ENCODE peak calls at places on chromosomes 13 and 19, in seven cellular contexts. C is GM23248, S is HCT116, K is PC-3, I is neural progenitor cell, M is MM.1S, E is hepatocyte. T is an unnamed sample.

GRCh38 chr13:94658926-94659649 is 53.3 kb downstream of the SOX21 start:
- DNase-seq in E (no peak), C (peak), K (peak), M (no peak), S (no peak), I (no peak), T (no peak)

GRCh38 chr19:30596268-30596667 is 224.1 kb downstream of the ZNF536 start:
- DNase-seq in S (no peak), C (no peak), K (no peak), I (no peak), M (no peak), E (no peak), T (no peak)

GRCh38 chr19:36401475-36401874 is 17.0 kb downstream of the ZFP82 start:
- DNase-seq in S (no peak), M (no peak), K (no peak), E (no peak), I (no peak), C (no peak), T (no peak)

GRCh38 chr13:41502021-41502420 is 44.7 kb downstream of the RGCC start:
- DNase-seq in I (no peak), C (no peak), K (no peak), M (peak), S (no peak), E (no peak), T (peak)

GRCh38 chr13:75415720-75416119 is 66.2 kb downstream of the TBC1D4 start:
- DNase-seq in K (peak), S (no peak), M (no peak), I (no peak), E (no peak), C (peak), T (no peak)

GRCh38 chr19:19606021-19606420 is 12.5 kb downstream of the PBX4 start:
- DNase-seq in M (no peak), I (no peak), K (peak), S (peak), C (no peak), E (peak), T (no peak)

GRCh38 chr13:45827318-45827717 is 24.2 kb downstream of the SIAH3 start:
- DNase-seq in K (no peak), M (no peak), I (no peak), E (no peak), S (no peak), C (no peak), T (no peak)

GRCh38 chr13:71300602-71301001 is 566.4 kb downstream of the DACH1 start:
- DNase-seq in I (no peak), S (no peak), C (no peak), E (no peak), K (no peak), M (no peak), T (no peak)

GRCh38 chr13:20826810-20827560 is 53.2 kb upstream of the EEF1AKMT1 start:
- DNase-seq in M (no peak), K (no peak), C (peak), E (no peak), S (no peak), I (no peak), T (peak)

GRCh38 chr13:43991773-43992201 is 112.1 kb downstream of the LACC1 start:
- DNase-seq in M (no peak), E (no peak), C (no peak), K (peak), I (no peak), S (no peak), T (no peak)

GRCh38 chr13:109779876-109780516 is 6.4 kb downstream of the IRS2 start:
- DNase-seq in I (no peak), S (no peak), C (no peak), E (no peak), K (no peak), M (no peak), T (no peak)

GRCh38 chr13:94798738-94799137 is 86.4 kb upstream of the SOX21 start:
- DNase-seq in I (no peak), E (peak), K (no peak), C (peak), S (no peak), M (no peak), T (no peak)

GRCh38 chr19:39852882-39853281 is 6.7 kb upstream of the FBL start:
- DNase-seq in M (no peak), I (no peak), C (no peak), S (no peak), K (no peak), E (no peak), T (no peak)

GRCh38 chr13:35687336-35687735 is 210.8 kb upstream of the MAB21L1 start:
- DNase-seq in S (no peak), C (no peak), M (no peak), K (no peak), E (no peak), I (no peak), T (no peak)

GRCh38 chr13:111282425-111282824 is 38.0 kb upstream of the TEX29 start:
- DNase-seq in M (no peak), C (no peak), S (no peak), E (no peak), I (no peak), K (no peak), T (no peak)

GRCh38 chr19:55484571-55485438 is at the start of gene NAT14:
- DNase-seq in C (peak), K (peak), M (no peak), E (peak), S (no peak), I (peak), T (peak)

GRCh38 chr13:40384976-40385857 is 281.2 kb downstream of the FOXO1 start:
- DNase-seq in I (no peak), C (no peak), M (no peak), E (no peak), K (no peak), S (no peak), T (no peak)

GRCh38 chr13:65236841-65237418 is 1993.2 kb downstream of the PCDH9 start:
- DNase-seq in S (no peak), C (no peak), E (no peak), I (peak), M (no peak), K (no peak), T (peak)
- H3K4me2 ChIP-seq in S (no peak), C (no peak), E (no peak), I (no peak), M (no peak), K (no peak), T (no peak)

GRCh38 chr19:44548736-44549135 is 19.3 kb upstream of the CEACAM20 start:
- DNase-seq in C (peak), S (no peak), K (peak), E (no peak), I (no peak), M (no peak), T (no peak)
- TF ChIP-seq EZH2phosphoT487 in C (no peak), S (no peak), K (no peak), E (no peak), I (no peak), M (no peak), T (no peak)

DNA sequence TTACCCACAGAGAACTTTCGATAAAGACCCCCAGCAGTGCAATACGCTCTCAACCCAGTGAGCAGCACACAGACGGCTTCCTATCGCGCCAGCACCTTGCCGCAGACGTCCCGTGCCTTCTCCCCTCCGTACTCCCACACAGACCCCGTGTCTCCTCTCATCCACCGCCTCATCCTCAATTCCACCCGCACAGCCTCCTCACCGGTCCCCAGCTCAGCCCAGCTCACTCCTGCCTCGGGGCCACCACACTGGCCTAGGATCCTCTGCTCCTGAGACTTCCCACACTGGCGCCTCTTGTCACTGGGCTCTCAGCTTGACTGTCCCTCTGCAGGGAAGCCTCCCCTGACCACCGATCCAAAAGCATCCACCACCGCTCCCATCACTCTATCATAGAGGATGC is 9.0 kb downstream of the MLLT1 start:
- DNase-seq in M (no peak), K (no peak), E (no peak), C (no peak), S (no peak), I (no peak), T (no peak)
- H3K4me2 ChIP-seq in M (no peak), K (no peak), E (peak), C (peak), S (no peak), I (no peak), T (no peak)

GRCh38 chr19:11931513-11931912 is 6.6 kb downstream of the ZNF700 start:
- DNase-seq in K (no peak), S (no peak), I (no peak), C (no peak), M (no peak), E (no peak), T (no peak)

GRCh38 chr19:11927227-11927626 is 2.3 kb downstream of the ZNF700 start:
- DNase-seq in S (no peak), C (no peak), K (no peak), I (no peak), M (no peak), E (no peak), T (no peak)

GRCh38 chr19:11931051-11931450 is 6.1 kb downstream of the ZNF700 start:
- DNase-seq in C (no peak), K (no peak), M (no peak), E (no peak), I (no peak), S (no peak), T (no peak)
- TF ChIP-seq EZH2phosphoT487 in C (no peak), K (no peak), M (no peak), E (no peak), I (no peak), S (no peak), T (no peak)

DNA sequence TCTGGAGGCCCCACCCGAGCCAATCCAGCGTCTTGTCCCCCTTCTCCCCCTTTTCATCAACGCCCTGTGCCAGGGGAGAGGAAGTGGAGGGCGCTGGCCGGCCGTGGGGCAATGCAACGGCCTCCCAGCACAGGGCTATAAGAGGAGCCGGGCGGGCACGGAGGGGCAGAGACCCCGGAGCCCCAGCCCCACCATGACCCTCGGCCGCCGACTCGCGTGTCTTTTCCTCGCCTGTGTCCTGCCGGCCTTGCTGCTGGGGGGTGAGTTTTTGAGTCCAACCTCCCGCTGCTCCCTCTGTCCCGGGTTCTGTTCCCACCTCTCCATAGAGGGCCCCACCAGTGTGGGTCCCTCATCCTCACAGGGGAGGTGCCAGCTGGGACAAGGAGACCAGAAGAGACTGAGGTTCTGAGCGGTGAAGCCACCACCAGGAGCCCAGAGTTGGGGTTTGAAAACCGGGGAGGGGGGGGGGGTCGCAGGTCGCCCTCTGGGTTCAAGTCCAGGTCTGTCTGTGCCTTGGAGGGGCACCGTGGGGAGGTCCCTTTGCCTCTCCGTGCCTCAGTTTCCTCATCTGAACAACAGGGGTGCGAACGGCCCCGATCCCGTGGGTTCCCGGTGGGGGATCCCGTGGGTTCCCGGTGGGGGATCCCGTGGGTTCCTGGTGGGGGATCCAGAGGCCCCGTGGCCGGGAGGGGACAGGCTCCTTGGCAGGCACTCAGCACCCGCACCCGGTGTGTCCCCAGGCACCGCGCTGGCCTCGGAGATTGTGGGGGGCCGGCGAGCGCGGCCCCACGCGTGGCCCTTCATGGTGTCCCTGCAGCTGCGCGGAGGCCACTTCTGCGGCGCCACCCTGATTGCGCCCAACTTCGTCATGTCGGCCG is at the start of gene ELANE:
- DNase-seq in I (no peak), S (no peak), M (no peak), K (no peak), C (no peak), E (peak), T (no peak)
- H3K4me2 ChIP-seq in I (no peak), S (no peak), M (no peak), K (no peak), C (no peak), E (no peak), T (no peak)

GRCh38 chr19:44845612-44846454 is at the start of gene NECTIN2:
- DNase-seq in K (peak), C (peak), I (peak), E (peak), M (peak), S (peak), T (peak)

GRCh38 chr19:44847144-44848035 is 1.3 kb downstream of the NECTIN2 start:
- DNase-seq in M (no peak), I (peak), E (peak), S (peak), C (peak), K (peak), T (no peak)

GRCh38 chr19:44846455-44847143 is 502 bp downstream of the NECTIN2 start:
- DNase-seq in I (peak), M (no peak), C (peak), E (peak), S (no peak), K (no peak), T (no peak)

GRCh38 chr19:44848805-44849457 is 2.8 kb downstream of the NECTIN2 start:
- DNase-seq in C (peak), I (peak), E (peak), S (no peak), K (no peak), M (no peak), T (no peak)

GRCh38 chr19:44848036-44848804 is 2.1 kb downstream of the NECTIN2 start:
- DNase-seq in C (peak), K (peak), S (no peak), E (peak), M (no peak), I (peak), T (no peak)
- TF ChIP-seq EZH2phosphoT487 in C (no peak), K (no peak), S (no peak), E (no peak), M (no peak), I (no peak), T (no peak)

DNA sequence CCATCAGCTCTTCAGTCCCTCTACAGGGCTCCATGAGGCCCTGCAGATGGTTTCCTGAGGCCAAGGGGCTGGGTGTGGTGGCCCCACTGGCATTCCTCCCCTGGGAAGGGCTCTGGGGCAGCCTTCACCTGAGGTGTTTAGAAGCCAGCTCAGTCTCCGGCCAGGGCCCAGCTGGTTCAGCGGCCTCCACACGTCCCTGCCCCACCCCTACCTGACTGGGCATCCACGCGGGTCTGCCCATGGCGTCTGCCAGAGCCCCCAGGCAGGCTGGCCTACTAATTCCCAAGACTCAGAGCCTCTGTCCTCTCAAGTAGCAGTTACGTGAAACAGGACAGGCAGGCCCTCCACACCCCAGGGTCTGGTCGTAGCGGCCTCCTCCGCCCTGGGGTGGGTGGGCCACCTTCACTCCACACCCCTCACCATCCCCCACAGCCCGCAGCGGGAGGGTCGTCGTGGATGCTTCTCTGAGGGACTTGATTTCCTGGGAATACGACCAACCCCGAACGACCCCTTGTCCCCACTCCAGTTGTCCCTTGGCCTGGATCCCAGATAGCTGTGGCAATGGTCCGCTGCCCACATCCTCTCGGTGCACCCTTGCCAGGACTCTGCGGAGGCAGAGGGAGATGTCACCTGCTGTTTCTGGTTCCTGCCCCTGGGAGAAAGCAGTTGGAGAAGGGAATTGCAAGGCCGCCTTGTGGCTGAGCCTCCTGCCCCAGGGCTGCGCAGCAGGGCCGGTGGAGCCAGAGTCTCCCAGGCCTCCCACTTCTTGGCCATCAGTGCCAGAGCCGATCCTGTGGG is 24.3 kb downstream of the CAPN12 start:
- DNase-seq in E (no peak), M (no peak), K (no peak), C (no peak), I (no peak), S (no peak), T (no peak)
- H3K4me2 ChIP-seq in E (no peak), M (no peak), K (no peak), C (no peak), I (no peak), S (no peak), T (no peak)

GRCh38 chr19:48752511-48753365 is at the start of gene FUT1:
- DNase-seq in M (peak), I (peak), K (peak), C (peak), S (peak), E (peak), T (peak)
- TF ChIP-seq EZH2phosphoT487 in M (no peak), I (no peak), K (no peak), C (no peak), S (no peak), E (no peak), T (no peak)

GRCh38 chr19:45218887-45219780 is 26.1 kb downstream of the EXOC3L2 start:
- DNase-seq in I (no peak), S (no peak), E (no peak), M (no peak), K (no peak), C (no peak), T (no peak)
- H3K4me2 ChIP-seq in I (no peak), S (no peak), E (no peak), M (no peak), K (no peak), C (no peak), T (no peak)

T was measured in OCI-LY7.